ENCODE peak calls at places on chromosomes 16 and 17, in six cellular contexts. T is stomach, Q is breast epithelium, M is HCT116, X is prostate gland, R is A549. U is an unnamed sample. For H3K4me1, the result is how much of the 10 kb centered on the place peaks cover.

GRCh38 chr16:46850619-46851555 is 19.9 kb upstream of the C16orf87 start:
- DNase-seq in T (no peak), Q (no peak), M (no peak), X (no peak), R (no peak), U (no peak)

GRCh38 chr16:68629315-68629900 is 15.7 kb upstream of the CDH3 start:
- DNase-seq in T (no peak), Q (no peak), M (no peak), X (no peak), R (no peak), U (no peak)

GRCh38 chr17:413016-413350 is 60.4 kb upstream of the RPH3AL start:
- DNase-seq in T (no peak), Q (no peak), M (no peak), X (no peak), R (no peak), U (no peak)

GRCh38 chr17:37190493-37190892 is 185.3 kb upstream of the C17orf78 start:
- DNase-seq in T (no peak), Q (no peak), M (no peak), X (no peak), R (peak), U (no peak)

GRCh38 chr17:77634710-77635109 is 323.8 kb upstream of the TNRC6C start:
- DNase-seq in T (no peak), Q (no peak), M (no peak), X (no peak), R (no peak), U (no peak)

GRCh38 chr17:76658387-76658705 is 14.8 kb upstream of the ST6GALNAC1 start:
- DNase-seq in T (no peak), Q (no peak), M (no peak), X (no peak), R (no peak), U (no peak)

GRCh38 chr16:1993731-1994131 is 4.0 kb downstream of the SYNGR3 start:
- DNase-seq in T (no peak), Q (no peak), M (no peak), X (no peak), R (no peak), U (peak)

GRCh38 chr16:26071383-26071782 is 379.6 kb downstream of the HS3ST4 start:
- DNase-seq in T (no peak), Q (no peak), M (no peak), X (no peak), R (no peak), U (no peak)

GRCh38 chr16:1300664-1301476 is 8.6 kb upstream of the UBE2I start:
- DNase-seq in T (peak), Q (peak), M (no peak), X (peak), R (peak), U (peak)

GRCh38 chr17:794876-795275 is 12.7 kb downstream of the MRM3 start:
- DNase-seq in T (peak), Q (peak), M (peak), X (peak), R (peak), U (peak)

GRCh38 chr17:9760336-9760735 is 31.1 kb downstream of the DHRS7C start:
- DNase-seq in T (no peak), Q (no peak), M (no peak), X (no peak), R (no peak), U (no peak)

GRCh38 chr16:12754824-12755543 is 48.7 kb downstream of the CPPED1 start:
- DNase-seq in T (no peak), Q (no peak), M (no peak), X (no peak), R (no peak), U (no peak)

GRCh38 chr16:12395266-12395665 is 408.4 kb downstream of the CPPED1 start:
- DNase-seq in T (no peak), Q (no peak), M (no peak), X (no peak), R (no peak), U (no peak)

GRCh38 chr17:80034977-80035686 is 540 bp downstream of the TBC1D16 start:
- DNase-seq in T (no peak), Q (no peak), M (no peak), X (no peak), R (no peak), U (no peak)

GRCh38 chr17:64304512-64304911 is 41.5 kb upstream of the TEX2 start:
- DNase-seq in T (no peak), Q (no peak), M (no peak), X (no peak), R (no peak), U (no peak)

GRCh38 chr16:50683689-50684374 is 2.7 kb upstream of the SNX20 start:
- DNase-seq in T (peak), Q (no peak), M (no peak), X (no peak), R (no peak), U (no peak)

GRCh38 chr16:1474047-1474446 is 781 bp downstream of the CLCN7 start:
- DNase-seq in T (no peak), Q (no peak), M (no peak), X (no peak), R (no peak), U (no peak)

GRCh38 chr16:64882385-64882784 is 239.5 kb downstream of the CDH11 start:
- DNase-seq in T (no peak), Q (no peak), M (no peak), X (no peak), R (no peak), U (no peak)

GRCh38 chr17:29124135-29124930 is 55.9 kb downstream of the MYO18A start:
- DNase-seq in T (peak), Q (no peak), M (no peak), X (no peak), R (peak), U (no peak)

GRCh38 chr16:77674888-77675287 is 47.4 kb upstream of the NUDT7 start:
- DNase-seq in T (no peak), Q (no peak), M (no peak), X (no peak), R (no peak), U (no peak)

GRCh38 chr16:3152273-3153076 is 17.6 kb downstream of the ZNF213 start:
- DNase-seq in T (peak), Q (peak), M (peak), X (peak), R (peak), U (peak)

GRCh38 chr17:6067060-6067459 is 3.1 kb upstream of the WSCD1 start:
- DNase-seq in T (no peak), Q (no peak), M (no peak), X (no peak), R (no peak), U (no peak)

GRCh38 chr17:82497483-82498405 is 21.8 kb upstream of the FOXK2 start:
- DNase-seq in T (no peak), Q (no peak), M (no peak), X (no peak), R (no peak), U (no peak)

GRCh38 chr16:86261379-86261778 is 248.9 kb upstream of the FOXF1 start:
- DNase-seq in T (no peak), Q (no peak), M (peak), X (no peak), R (no peak), U (no peak)

GRCh38 chr17:29933379-29933778 is 3.4 kb upstream of the SSH2 start:
- DNase-seq in T (no peak), Q (no peak), M (peak), X (no peak), R (no peak), U (no peak)

GRCh38 chr16:31351937-31352315 is 3.0 kb upstream of the ITGAX start:
- DNase-seq in T (no peak), Q (no peak), M (no peak), X (no peak), R (no peak), U (no peak)

GRCh38 chr17:77505460-77505769 is 364.6 kb downstream of the SEC14L1 start:
- DNase-seq in T (no peak), Q (no peak), M (no peak), X (no peak), R (no peak), U (no peak)

GRCh38 chr16:79598341-79599181 is 2.0 kb downstream of the MAF start:
- DNase-seq in T (peak), Q (peak), M (no peak), X (peak), R (peak), U (peak)

GRCh38 chr17:65565559-65565958 is 4.1 kb upstream of the AXIN2 start:
- DNase-seq in T (no peak), Q (no peak), M (no peak), X (no peak), R (no peak), U (no peak)

GRCh38 chr16:2719328-2720062 is 529 bp downstream of the PRSS27 start:
- DNase-seq in T (peak), Q (peak), M (no peak), X (no peak), R (no peak), U (peak)

GRCh38 chr16:47463771-47464624 is 2.9 kb downstream of the PHKB start:
- DNase-seq in T (no peak), Q (no peak), M (no peak), X (no peak), R (no peak), U (no peak)

GRCh38 chr17:55344514-55344997 is 77.1 kb downstream of the MMD start:
- DNase-seq in T (no peak), Q (no peak), M (no peak), X (no peak), R (no peak), U (no peak)

GRCh38 chr17:68431661-68432071 is 25.6 kb downstream of the WIPI1 start:
- DNase-seq in T (no peak), Q (no peak), M (peak), X (no peak), R (peak), U (no peak)

GRCh38 chr17:76467809-76468633 is 618 bp downstream of the AANAT start:
- DNase-seq in T (no peak), Q (no peak), M (no peak), X (no peak), R (no peak), U (no peak)

GRCh38 chr17:77697480-77698400 is 260.8 kb upstream of the TNRC6C start:
- DNase-seq in T (no peak), Q (no peak), M (no peak), X (no peak), R (no peak), U (peak)

GRCh38 chr17:74361613-74362391 is at the start of gene BTBD17:
- DNase-seq in T (peak), Q (no peak), M (no peak), X (peak), R (peak), U (peak)

GRCh38 chr17:68101992-68102758 is 66.6 kb downstream of the KPNA2 start:
- DNase-seq in T (peak), Q (no peak), M (no peak), X (peak), R (no peak), U (no peak)

GRCh38 chr16:66516172-66516807 is 33.6 kb downstream of the TK2 start:
- DNase-seq in T (no peak), Q (no peak), M (no peak), X (no peak), R (no peak), U (no peak)

GRCh38 chr16:81866820-81867440 is 87.8 kb downstream of the PLCG2 start:
- DNase-seq in T (peak), Q (no peak), M (no peak), X (no peak), R (no peak), U (peak)

GRCh38 chr17:60455378-60455777 is 33.1 kb downstream of the CHCT1 start:
- DNase-seq in T (no peak), Q (no peak), M (no peak), X (no peak), R (no peak), U (no peak)
- H3K4me1 ChIP-seq in T (under half), Q (under half), M (under half), X (under half), R (under half), U (under half)

DNA sequence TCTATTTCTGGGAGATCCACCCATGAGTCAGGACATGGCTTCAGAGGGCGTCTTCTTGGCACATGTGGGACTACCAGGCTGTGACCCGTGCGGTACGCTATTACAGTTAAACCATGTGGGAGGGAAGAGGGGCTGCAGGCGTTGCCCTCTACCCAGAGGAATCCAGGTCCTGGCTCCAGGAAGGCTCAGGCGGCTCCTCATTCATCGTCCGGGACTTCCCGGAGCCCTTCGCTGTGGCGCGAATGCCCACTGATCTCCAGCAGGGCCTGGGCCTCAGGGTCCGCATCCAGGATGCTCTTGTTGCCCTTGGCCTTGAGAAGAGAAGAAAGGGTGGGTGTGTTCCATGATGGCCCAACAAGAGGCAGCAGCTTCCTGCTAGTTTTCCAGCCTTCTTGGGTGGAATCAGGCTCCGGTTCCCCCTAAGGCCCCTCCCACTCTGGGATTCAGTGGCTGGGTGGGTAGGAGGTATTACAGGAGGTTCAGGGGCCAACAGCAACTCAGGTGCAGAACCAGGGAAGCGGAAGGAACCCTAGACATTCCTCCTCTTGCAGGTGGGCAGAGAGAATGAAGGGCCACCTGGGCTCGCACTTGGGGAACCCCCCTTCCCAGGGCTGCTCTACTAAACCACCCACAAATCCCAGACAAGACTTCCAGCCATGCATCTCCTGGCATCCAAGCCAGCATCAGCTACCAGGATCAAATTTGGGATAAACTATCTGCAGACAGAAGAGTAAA is 24.6 kb downstream of the MEAK7 start:
- DNase-seq in T (peak), Q (no peak), M (no peak), X (no peak), R (no peak), U (no peak)
- H3K27ac ChIP-seq in T (no peak), Q (no peak), M (no peak), X (no peak), R (no peak), U (no peak)

DNA sequence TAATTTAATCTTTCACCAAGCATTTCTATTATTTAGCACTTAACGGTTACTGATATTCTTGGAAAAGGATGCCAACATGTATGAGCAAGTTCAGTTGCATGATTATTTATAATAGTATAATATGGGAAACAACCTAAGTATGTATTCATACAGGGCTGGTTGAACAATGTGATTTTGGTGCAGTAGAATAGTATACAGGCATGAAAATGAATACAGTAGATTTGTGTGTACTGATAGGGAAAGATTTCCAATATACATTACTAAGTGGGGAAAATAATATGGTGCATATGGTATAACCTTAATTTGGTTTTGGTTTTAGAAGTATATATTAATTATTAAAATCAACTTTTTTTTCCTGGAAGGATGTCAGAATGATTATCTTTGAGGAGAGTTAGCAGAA is 109.1 kb downstream of the SPECC1 start:
- DNase-seq in T (no peak), Q (no peak), M (no peak), X (no peak), R (no peak), U (no peak)
- TF ChIP-seq POLR2A in T (no peak), Q (no peak), M (no peak), X (no peak), R (no peak), U (no peak)

GRCh38 chr17:57344261-57344660 is 87.9 kb downstream of the MSI2 start:
- DNase-seq in T (no peak), Q (no peak), M (no peak), X (no peak), R (no peak), U (no peak)

GRCh38 chr17:57352658-57353057 is 96.3 kb downstream of the MSI2 start:
- DNase-seq in T (no peak), Q (no peak), M (no peak), X (no peak), R (no peak), U (no peak)

GRCh38 chr17:57350266-57350665 is 93.9 kb downstream of the MSI2 start:
- DNase-seq in T (no peak), Q (no peak), M (no peak), X (no peak), R (no peak), U (peak)

GRCh38 chr17:57354669-57355068 is 98.3 kb downstream of the MSI2 start:
- DNase-seq in T (peak), Q (no peak), M (no peak), X (no peak), R (no peak), U (no peak)

GRCh38 chr17:57349533-57350227 is 93.4 kb downstream of the MSI2 start:
- DNase-seq in T (no peak), Q (no peak), M (no peak), X (no peak), R (no peak), U (no peak)
- H3K4me1 ChIP-seq in T (under half), Q (under half), M (under half), X (under half), R (under half), U (under half)

DNA sequence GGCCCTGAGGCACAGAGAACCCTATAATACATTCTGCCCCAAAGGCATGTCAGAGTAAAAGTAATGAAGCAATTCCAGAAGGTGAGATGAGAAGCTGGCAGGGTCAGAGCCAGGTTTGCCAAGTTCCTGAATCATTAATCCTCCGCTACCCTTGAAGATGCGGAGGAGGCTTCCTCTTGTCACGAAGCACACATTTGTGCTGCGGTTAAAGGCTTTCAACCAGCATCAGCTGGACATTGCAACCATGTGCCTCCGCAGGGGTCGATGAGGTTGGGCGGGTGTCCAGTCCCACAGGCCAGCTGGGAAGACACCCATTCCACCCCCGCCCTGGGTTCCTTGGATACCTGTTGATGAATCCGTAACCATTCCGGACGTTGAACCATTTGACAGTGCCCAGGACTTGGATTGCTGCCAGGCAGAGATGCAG is 1.3 kb downstream of the YBX2 start:
- DNase-seq in T (no peak), Q (no peak), M (no peak), X (no peak), R (no peak), U (no peak)
- H3K27ac ChIP-seq in T (peak), Q (peak), M (no peak), X (peak), R (no peak), U (no peak)

GRCh38 chr16:9665851-9666271 is 516.4 kb downstream of the GRIN2A start:
- DNase-seq in T (no peak), Q (no peak), M (peak), X (no peak), R (no peak), U (no peak)
- TF ChIP-seq POLR2A in T (no peak), Q (no peak), M (no peak), X (no peak), R (no peak), U (no peak)

DNA sequence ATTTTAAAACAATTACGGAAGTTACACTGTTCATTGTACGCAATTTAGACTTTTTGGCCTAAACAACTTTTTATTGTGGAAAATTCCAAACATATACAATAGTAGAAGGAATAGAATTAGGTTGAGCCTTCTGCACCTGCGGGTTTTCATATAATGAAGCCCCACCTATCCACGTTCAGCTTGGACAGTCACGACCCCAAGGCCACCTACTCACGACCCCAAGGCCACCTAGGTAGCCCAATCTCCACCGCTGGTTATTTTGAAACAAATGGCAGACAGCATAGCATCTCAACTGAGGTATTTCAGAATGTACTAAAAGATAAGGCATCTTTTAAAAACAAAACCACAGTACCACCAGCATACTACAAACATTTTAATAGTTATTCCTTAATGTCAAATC is 631 bp downstream of the NLRC5 start:
- DNase-seq in T (no peak), Q (no peak), M (no peak), X (no peak), R (no peak), U (peak)
- H3K4me1 ChIP-seq in T (under half), Q (under half), M (under half), X (under half), R (under half), U (under half)

DNA sequence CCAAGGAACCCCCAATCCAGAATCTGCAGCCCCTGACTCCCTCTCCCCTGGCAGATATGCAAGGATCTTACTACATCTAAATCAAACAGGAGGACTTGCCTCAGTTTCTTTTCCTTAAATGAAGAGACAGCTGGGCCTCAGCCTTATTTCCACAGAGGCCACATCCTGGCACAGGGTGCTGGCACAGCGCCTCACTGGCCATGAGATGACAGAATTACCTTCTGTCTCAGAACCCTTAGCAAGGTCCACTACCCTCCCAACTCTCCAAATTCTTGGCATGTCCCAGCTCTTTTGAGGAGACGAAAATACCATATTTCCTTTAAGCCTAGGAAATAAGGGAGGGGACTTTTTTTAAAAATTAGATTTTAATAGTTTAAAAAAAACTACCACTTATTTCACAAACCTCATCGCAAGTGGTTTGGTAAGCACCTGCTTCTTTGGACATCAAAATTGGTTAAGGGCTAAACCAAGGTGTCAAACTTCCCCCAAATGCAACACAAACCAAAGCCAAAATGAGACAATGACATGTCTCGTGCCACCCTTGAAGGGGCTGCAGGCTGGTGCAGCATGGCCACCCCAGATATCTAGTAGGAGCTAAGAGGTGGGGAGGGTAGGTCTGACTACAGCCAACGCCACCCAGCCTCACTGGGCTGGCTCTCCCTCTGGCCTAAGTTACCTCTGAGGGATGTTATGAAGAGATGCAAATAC is 25.3 kb downstream of the FAM117A start:
- DNase-seq in T (no peak), Q (no peak), M (no peak), X (no peak), R (no peak), U (no peak)
- H3K27ac ChIP-seq in T (peak), Q (peak), M (no peak), X (no peak), R (no peak), U (peak)